ENCODE peak calls at places on chromosomes 13 and 19, in seven cellular contexts. One of them, this sample, is unnamed.

GRCh38 chr13:44052843-44053607 is 173.3 kb downstream of the LACC1 start:
- DNase-seq in A549: no peak
- DNase-seq in left lung: peak; percentile 34
- DNase-seq in mucosa of descending colon: no peak
- DNase-seq in fibroblast of lung: peak; percentile 53
- DNase-seq in breast epithelium: no peak
- DNase-seq in SJSA1: no peak
- DNase-seq in this sample: no peak

GRCh38 chr13:33119022-33119735 is 103.0 kb downstream of the KL start:
- DNase-seq in A549: no peak
- DNase-seq in left lung: no peak
- DNase-seq in mucosa of descending colon: no peak
- DNase-seq in fibroblast of lung: no peak
- DNase-seq in breast epithelium: no peak
- DNase-seq in SJSA1: no peak
- DNase-seq in this sample: no peak

GRCh38 chr19:5691205-5691929 is 1.3 kb downstream of the RPL36 start:
- DNase-seq in A549: no peak
- DNase-seq in left lung: no peak
- DNase-seq in mucosa of descending colon: peak; percentile 77
- DNase-seq in fibroblast of lung: peak; percentile 73
- DNase-seq in breast epithelium: peak; percentile 68
- DNase-seq in SJSA1: peak; percentile 37
- DNase-seq in this sample: peak; percentile 30

GRCh38 chr19:11451327-11451941 is 16.0 kb downstream of the PRKCSH start:
- DNase-seq in A549: no peak
- DNase-seq in left lung: no peak
- DNase-seq in mucosa of descending colon: no peak
- DNase-seq in fibroblast of lung: no peak
- DNase-seq in breast epithelium: no peak
- DNase-seq in SJSA1: no peak
- DNase-seq in this sample: no peak

GRCh38 chr13:69109891-69110525 is 997.6 kb upstream of the ATXN8OS start:
- DNase-seq in A549: no peak
- DNase-seq in left lung: no peak
- DNase-seq in mucosa of descending colon: no peak
- DNase-seq in fibroblast of lung: no peak
- DNase-seq in breast epithelium: no peak
- DNase-seq in SJSA1: no peak
- DNase-seq in this sample: no peak

GRCh38 chr13:34085199-34085598 is 267.2 kb downstream of the RFC3 start:
- DNase-seq in A549: no peak
- DNase-seq in left lung: no peak
- DNase-seq in mucosa of descending colon: no peak
- DNase-seq in fibroblast of lung: no peak
- DNase-seq in breast epithelium: no peak
- DNase-seq in SJSA1: no peak
- DNase-seq in this sample: no peak

GRCh38 chr13:28489536-28489935 is 5.4 kb downstream of the FLT1 start:
- DNase-seq in A549: no peak
- DNase-seq in left lung: no peak
- DNase-seq in mucosa of descending colon: no peak
- DNase-seq in fibroblast of lung: no peak
- DNase-seq in breast epithelium: no peak
- DNase-seq in SJSA1: no peak
- DNase-seq in this sample: no peak

GRCh38 chr13:45473627-45474026 is 8.9 kb downstream of the COG3 start:
- DNase-seq in A549: no peak
- DNase-seq in left lung: no peak
- DNase-seq in mucosa of descending colon: no peak
- DNase-seq in fibroblast of lung: no peak
- DNase-seq in breast epithelium: no peak
- DNase-seq in SJSA1: no peak
- DNase-seq in this sample: no peak

GRCh38 chr13:76293346-76293745 is 592.9 kb downstream of the KCTD12 start:
- DNase-seq in A549: no peak
- DNase-seq in left lung: no peak
- DNase-seq in mucosa of descending colon: no peak
- DNase-seq in fibroblast of lung: peak; percentile 72
- DNase-seq in breast epithelium: no peak
- DNase-seq in SJSA1: no peak
- DNase-seq in this sample: no peak

GRCh38 chr13:73440296-73440895 is 381.6 kb downstream of the KLF5 start:
- DNase-seq in A549: no peak
- DNase-seq in left lung: no peak
- DNase-seq in mucosa of descending colon: peak; percentile 40
- DNase-seq in fibroblast of lung: peak; percentile 6
- DNase-seq in breast epithelium: no peak
- DNase-seq in SJSA1: no peak
- DNase-seq in this sample: no peak

GRCh38 chr13:43881580-43881979 is 1.9 kb downstream of the LACC1 start:
- DNase-seq in A549: no peak
- DNase-seq in left lung: no peak
- DNase-seq in mucosa of descending colon: no peak
- DNase-seq in fibroblast of lung: no peak
- DNase-seq in breast epithelium: no peak
- DNase-seq in SJSA1: no peak
- DNase-seq in this sample: no peak

DNA sequence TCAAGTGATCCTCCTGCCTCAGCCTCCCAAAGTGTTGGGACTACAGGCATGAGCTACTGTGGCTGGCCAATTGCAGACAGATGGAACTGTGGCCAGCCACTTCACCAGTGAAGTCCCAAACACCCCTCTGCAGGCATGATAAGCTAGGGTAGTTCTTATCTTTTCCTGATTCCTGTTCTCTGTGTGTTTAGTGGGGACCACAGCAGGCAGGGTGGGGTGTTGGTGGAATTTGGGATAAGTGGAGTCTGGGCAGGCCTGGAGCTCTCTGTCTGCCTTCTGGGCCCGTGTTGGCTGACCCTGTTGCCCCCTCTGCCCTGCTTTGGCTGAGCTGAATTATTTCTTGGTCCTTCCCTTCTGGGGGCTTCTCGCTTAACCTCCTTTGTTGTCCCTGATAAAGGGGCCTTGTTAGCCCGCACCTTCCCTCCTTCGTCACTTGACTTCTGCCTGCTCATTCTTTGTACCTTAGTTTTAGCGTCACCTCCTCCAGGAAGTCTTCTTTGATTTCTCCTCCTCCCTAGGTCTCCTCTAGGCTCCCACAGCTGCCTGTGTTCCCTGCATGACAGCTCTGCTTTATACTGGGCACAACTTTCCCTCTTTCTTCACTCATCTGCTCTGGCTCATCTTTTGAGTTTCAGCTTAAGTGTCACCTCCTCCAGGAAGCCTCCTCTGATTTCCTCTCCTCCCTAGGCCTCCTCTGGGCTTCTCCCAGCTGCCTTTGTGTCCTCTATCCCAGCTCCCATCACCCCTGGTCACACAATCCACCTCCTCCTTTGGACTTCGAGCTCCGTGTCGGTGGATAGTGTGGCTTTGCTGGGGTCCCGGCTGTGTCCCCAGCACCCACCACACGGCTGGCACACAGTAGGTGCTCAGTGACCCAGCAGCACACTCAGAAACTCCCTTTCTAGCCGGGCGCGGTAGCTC is 1.7 kb upstream of the NCLN start:
- DNase-seq in A549: no peak
- DNase-seq in left lung: no peak
- DNase-seq in mucosa of descending colon: no peak
- DNase-seq in fibroblast of lung: no peak
- DNase-seq in breast epithelium: no peak
- DNase-seq in SJSA1: no peak
- DNase-seq in this sample: no peak
- H3K9me3 ChIP-seq in A549: no peaks in the 10 kb centered on the region
- H3K9me3 ChIP-seq in left lung: no peaks in the 10 kb centered on the region
- H3K9me3 ChIP-seq in mucosa of descending colon: no peaks in the 10 kb centered on the region
- H3K9me3 ChIP-seq in fibroblast of lung: no peaks in the 10 kb centered on the region
- H3K9me3 ChIP-seq in breast epithelium: no peaks in the 10 kb centered on the region
- H3K9me3 ChIP-seq in SJSA1: no peaks in the 10 kb centered on the region
- H3K9me3 ChIP-seq in this sample: no peaks in the 10 kb centered on the region

DNA sequence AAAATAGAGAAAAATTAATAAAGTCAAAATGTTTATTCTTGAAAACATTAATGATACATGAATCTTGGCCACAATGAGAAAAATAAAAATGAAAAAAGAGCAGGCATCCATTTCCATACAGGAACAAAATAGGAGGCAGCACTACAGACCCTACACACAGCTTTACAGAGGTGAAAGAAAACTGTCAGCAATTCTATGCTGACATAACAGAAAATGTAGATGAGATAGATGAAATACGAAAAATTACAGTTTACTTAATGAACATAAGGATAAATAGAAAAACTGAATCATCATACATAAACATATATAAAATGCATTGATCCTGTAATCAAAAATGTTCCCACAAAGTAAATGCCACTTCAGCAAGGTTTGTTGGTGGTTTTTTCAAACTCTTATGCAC is 5.6 kb downstream of the LILRB4 start:
- DNase-seq in A549: no peak
- DNase-seq in left lung: no peak
- DNase-seq in mucosa of descending colon: no peak
- DNase-seq in fibroblast of lung: no peak
- DNase-seq in breast epithelium: no peak
- DNase-seq in SJSA1: no peak
- DNase-seq in this sample: no peak
- H3K9me3 ChIP-seq in A549: no peaks in the 10 kb centered on the region
- H3K9me3 ChIP-seq in left lung: no peaks in the 10 kb centered on the region
- H3K9me3 ChIP-seq in mucosa of descending colon: no peaks in the 10 kb centered on the region
- H3K9me3 ChIP-seq in fibroblast of lung: no peaks in the 10 kb centered on the region
- H3K9me3 ChIP-seq in breast epithelium: no peaks in the 10 kb centered on the region
- H3K9me3 ChIP-seq in SJSA1: no peaks in the 10 kb centered on the region
- H3K9me3 ChIP-seq in this sample: no peaks in the 10 kb centered on the region

DNA sequence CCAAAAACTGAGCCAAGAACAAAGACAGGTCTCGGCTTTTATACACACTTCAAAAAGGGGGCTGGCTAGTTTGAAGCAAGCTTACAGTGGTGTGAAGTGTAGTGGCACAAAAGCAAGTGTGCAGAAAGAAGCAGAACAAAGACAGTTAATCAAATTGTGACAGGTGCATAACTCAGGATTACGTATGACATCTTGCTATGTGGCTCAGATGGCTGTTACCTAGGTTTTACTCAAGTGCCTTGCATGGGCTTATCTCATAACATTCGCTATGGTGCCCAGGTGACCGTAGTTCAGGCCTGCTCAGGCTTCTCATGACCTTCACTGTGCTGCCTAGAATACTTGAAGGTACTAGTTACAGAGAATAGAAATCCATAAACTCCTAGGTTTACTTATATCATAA is 1629.0 kb upstream of the PCDH20 start:
- DNase-seq in A549: no peak
- DNase-seq in left lung: no peak
- DNase-seq in mucosa of descending colon: no peak
- DNase-seq in fibroblast of lung: no peak
- DNase-seq in breast epithelium: no peak
- DNase-seq in SJSA1: no peak
- DNase-seq in this sample: no peak
- H3K9me3 ChIP-seq in A549: no peaks in the 10 kb centered on the region
- H3K9me3 ChIP-seq in left lung: no peaks in the 10 kb centered on the region
- H3K9me3 ChIP-seq in mucosa of descending colon: peaks cover 39% of the 10 kb centered on the region
- H3K9me3 ChIP-seq in fibroblast of lung: no peaks in the 10 kb centered on the region
- H3K9me3 ChIP-seq in breast epithelium: no peaks in the 10 kb centered on the region
- H3K9me3 ChIP-seq in SJSA1: no peaks in the 10 kb centered on the region
- H3K9me3 ChIP-seq in this sample: no peaks in the 10 kb centered on the region

GRCh38 chr19:57466489-57466888 is 9.5 kb upstream of the VN1R1 start:
- DNase-seq in A549: no peak
- DNase-seq in left lung: no peak
- DNase-seq in mucosa of descending colon: no peak
- DNase-seq in fibroblast of lung: no peak
- DNase-seq in breast epithelium: no peak
- DNase-seq in SJSA1: no peak
- DNase-seq in this sample: no peak

DNA sequence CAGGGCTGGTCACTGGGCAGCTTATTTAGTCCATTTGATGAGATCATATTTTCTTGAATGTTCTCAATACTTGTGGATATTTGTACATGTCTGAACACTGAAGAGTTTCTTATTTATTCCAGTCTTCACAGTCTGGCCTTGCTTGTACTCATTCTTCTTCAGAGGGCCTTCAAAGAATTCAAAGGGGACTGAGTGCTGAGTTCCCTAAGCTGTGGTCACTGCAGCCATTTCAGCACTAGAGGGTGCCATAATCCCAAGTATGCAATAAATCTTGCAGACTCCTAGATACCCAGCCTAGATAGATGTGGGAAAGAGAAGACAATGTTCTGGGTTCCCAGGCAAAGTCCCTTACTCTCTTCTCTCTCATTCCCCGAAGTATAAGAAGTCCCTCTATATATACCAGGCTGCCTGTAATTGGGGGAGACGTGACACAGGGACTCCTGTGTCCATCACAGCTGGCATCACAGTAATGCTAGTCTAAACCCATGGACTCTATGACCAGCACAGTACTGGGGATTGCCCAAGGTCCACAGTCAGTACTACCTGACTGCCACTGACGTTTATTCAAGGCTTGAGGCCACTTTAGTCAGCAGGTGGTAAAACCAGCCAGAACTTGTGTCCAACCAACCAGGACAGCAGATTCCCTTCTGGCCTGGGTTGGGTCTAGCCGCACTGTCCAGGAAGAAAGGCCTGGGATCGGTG is 8.9 kb upstream of the VN1R1 start:
- DNase-seq in A549: peak; percentile 28
- DNase-seq in left lung: no peak
- DNase-seq in mucosa of descending colon: peak; percentile 25
- DNase-seq in fibroblast of lung: peak; percentile 33
- DNase-seq in breast epithelium: no peak
- DNase-seq in SJSA1: peak; percentile 11
- DNase-seq in this sample: no peak
- H3K9me3 ChIP-seq in A549: peaks cover 81% of the 10 kb centered on the region
- H3K9me3 ChIP-seq in left lung: peaks cover 99% of the 10 kb centered on the region
- H3K9me3 ChIP-seq in mucosa of descending colon: peaks cover 81% of the 10 kb centered on the region
- H3K9me3 ChIP-seq in fibroblast of lung: no peaks in the 10 kb centered on the region
- H3K9me3 ChIP-seq in breast epithelium: peaks cover 97% of the 10 kb centered on the region
- H3K9me3 ChIP-seq in SJSA1: peaks cover 20% of the 10 kb centered on the region
- H3K9me3 ChIP-seq in this sample: peaks cover 19% of the 10 kb centered on the region

DNA sequence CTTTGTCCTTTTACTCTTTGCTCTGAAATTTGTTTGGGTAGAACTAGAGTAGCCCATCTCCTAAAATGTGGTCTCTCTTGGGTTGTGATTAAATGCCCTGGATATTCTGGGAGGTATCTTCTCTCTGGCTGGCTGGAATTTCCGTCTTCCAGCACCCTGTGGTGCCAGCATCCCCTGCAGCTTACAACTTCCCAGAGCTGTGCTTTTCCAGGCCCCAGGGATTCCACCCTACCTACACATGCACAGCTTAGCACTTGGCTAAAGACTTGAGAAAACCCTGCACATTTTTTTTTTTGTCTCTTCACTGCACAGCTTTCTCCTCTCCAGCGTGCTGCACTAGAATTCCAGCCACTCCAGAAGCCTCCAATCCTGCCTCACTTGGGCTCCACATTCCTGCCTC is 334.7 kb downstream of the IRS2 start:
- DNase-seq in A549: no peak
- DNase-seq in left lung: no peak
- DNase-seq in mucosa of descending colon: no peak
- DNase-seq in fibroblast of lung: no peak
- DNase-seq in breast epithelium: no peak
- DNase-seq in SJSA1: no peak
- DNase-seq in this sample: no peak
- H3K9me3 ChIP-seq in A549: no peaks in the 10 kb centered on the region
- H3K9me3 ChIP-seq in left lung: no peaks in the 10 kb centered on the region
- H3K9me3 ChIP-seq in mucosa of descending colon: no peaks in the 10 kb centered on the region
- H3K9me3 ChIP-seq in fibroblast of lung: no peaks in the 10 kb centered on the region
- H3K9me3 ChIP-seq in breast epithelium: no peaks in the 10 kb centered on the region
- H3K9me3 ChIP-seq in SJSA1: peaks cover 4% of the 10 kb centered on the region
- H3K9me3 ChIP-seq in this sample: no peaks in the 10 kb centered on the region